ENCODE peak calls at places on chromosomes 5 and 9, in four cellular contexts. F is NCI-H1436 treated with DMSO at 0.1 percent for 48 hours, N is H1, Y is ELR. P is an unnamed sample.

GRCh38 chr9:5786370-5787127 is 46.4 kb downstream of the ERMP1 start:
- DNase-seq in F (no peak), N (no peak), Y (peak; percentile 17), P (no peak)

GRCh38 chr5:17882760-17883488 is 248.7 kb downstream of the TAF11L14 start:
- DNase-seq in F (no peak), N (peak; percentile 47), Y (no peak), P (no peak)

GRCh38 chr9:111039203-111039907 is 1.1 kb upstream of the LPAR1 start:
- DNase-seq in F (no peak), N (no peak), Y (no peak), P (no peak)

GRCh38 chr5:1140188-1140817 is 28.4 kb upstream of the SLC12A7 start:
- DNase-seq in F (peak; percentile 50), N (peak; percentile 79), Y (peak; percentile 16), P (peak; percentile 51)

GRCh38 chr5:25544652-25545249 is 900.0 kb upstream of the CDH10 start:
- DNase-seq in F (no peak), N (peak; percentile 64), Y (peak; percentile 12), P (no peak)

GRCh38 chr9:109307380-109308240 is 13.2 kb downstream of the EPB41L4B start:
- DNase-seq in F (no peak), N (no peak), Y (no peak), P (no peak)

GRCh38 chr5:100539519-100539918 is 4.3 kb downstream of the FAM174A start:
- DNase-seq in F (no peak), N (no peak), Y (no peak), P (no peak)

GRCh38 chr5:40385544-40385943 is 294.2 kb upstream of the PTGER4 start:
- DNase-seq in F (no peak), N (no peak), Y (peak; percentile 81), P (no peak)

GRCh38 chr5:41796061-41796460 is 74.2 kb downstream of the OXCT1 start:
- DNase-seq in F (no peak), N (no peak), Y (peak; percentile 53), P (no peak)

GRCh38 chr9:127225747-127226646 is 38.6 kb upstream of the GARNL3 start:
- DNase-seq in F (no peak), N (no peak), Y (peak; percentile 46), P (no peak)

GRCh38 chr9:8648271-8648670 is 848.7 kb upstream of the DMAC1 start:
- DNase-seq in F (no peak), N (no peak), Y (no peak), P (no peak)

GRCh38 chr5:122182491-122182921 is 53.2 kb downstream of the ZNF474 start:
- DNase-seq in F (no peak), N (no peak), Y (peak; percentile 87), P (no peak)

GRCh38 chr5:82365744-82366228 is 87.6 kb upstream of the RPS23 start:
- DNase-seq in F (no peak), N (no peak), Y (peak; percentile 76), P (no peak)

GRCh38 chr9:96158909-96159575 is 142.9 kb downstream of the HSD17B3 start:
- DNase-seq in F (no peak), N (no peak), Y (peak; percentile 33), P (no peak)

GRCh38 chr5:142080248-142080647 is 28.3 kb upstream of the NDFIP1 start:
- DNase-seq in F (no peak), N (no peak), Y (no peak), P (no peak)

GRCh38 chr5:11504794-11505193 is 399.5 kb downstream of the CTNND2 start:
- DNase-seq in F (no peak), N (no peak), Y (peak; percentile 19), P (no peak)

GRCh38 chr9:73370053-73370452 is 218.4 kb downstream of the ANXA1 start:
- DNase-seq in F (peak; percentile 84), N (no peak), Y (peak; percentile 1), P (no peak)

GRCh38 chr9:137722481-137722880 is 103.7 kb downstream of the EHMT1 start:
- DNase-seq in F (no peak), N (no peak), Y (no peak), P (no peak)

GRCh38 chr5:107253246-107253645 is 417.5 kb downstream of the EFNA5 start:
- DNase-seq in F (no peak), N (no peak), Y (no peak), P (peak; percentile 31)

GRCh38 chr5:95901676-95902646 is 59.7 kb downstream of the ELL2 start:
- DNase-seq in F (no peak), N (no peak), Y (peak; percentile 97), P (no peak)

GRCh38 chr5:143119301-143119769 is 284.2 kb downstream of the NR3C1 start:
- DNase-seq in F (no peak), N (no peak), Y (no peak), P (no peak)